ENCODE peak calls at places on chromosome 13, in nine cellular contexts. O is HCT116, B is neural progenitor cell, G is OCI-LY7, X is GM23248, W is hepatocyte, A is PC-3, J is MM.1S, K is SK-N-SH. N is an unnamed sample.

GRCh38 chr13:107271226-107271625 is 703.3 kb upstream of the ARGLU1 start:
- DNase-seq in O (no peak), B (peak; percentile 76), G (no peak), X (peak; percentile 49), W (no peak), A (peak; percentile 29), J (no peak), K (peak; percentile 36), N (peak; percentile 81)

GRCh38 chr13:64158910-64159309 is 2743.3 kb upstream of the PCDH20 start:
- DNase-seq in O (no peak), B (no peak), G (no peak), X (peak; percentile 6), W (no peak), A (peak; percentile 3), J (no peak), K (peak; percentile 5), N (no peak)

GRCh38 chr13:28867564-28867963 is 47.4 kb downstream of the MTUS2 start:
- DNase-seq in O (no peak), B (no peak), G (no peak), X (no peak), W (no peak), A (no peak), J (no peak), K (no peak), N (no peak)

GRCh38 chr13:98508280-98509074 is 68.4 kb downstream of the STK24 start:
- DNase-seq in O (peak; percentile 78), B (no peak), G (no peak), X (peak; percentile 91), W (no peak), A (no peak), J (no peak), K (no peak), N (no peak)

GRCh38 chr13:56720841-56721240 is 419.9 kb upstream of the PRR20A start:
- DNase-seq in O (no peak), B (no peak), G (no peak), X (no peak), W (no peak), A (no peak), J (no peak), K (no peak), N (peak; percentile 21)

GRCh38 chr13:55573565-55573964 is 1567.2 kb upstream of the PRR20A start:
- DNase-seq in O (no peak), B (no peak), G (no peak), X (no peak), W (no peak), A (no peak), J (no peak), K (no peak), N (no peak)

GRCh38 chr13:80680786-80681366 is 339.9 kb upstream of the SPRY2 start:
- DNase-seq in O (no peak), B (no peak), G (no peak), X (no peak), W (no peak), A (no peak), J (no peak), K (no peak), N (no peak)

GRCh38 chr13:75995966-75996365 is 359.8 kb downstream of the LMO7 start:
- DNase-seq in O (no peak), B (no peak), G (no peak), X (no peak), W (no peak), A (peak; percentile 29), J (no peak), K (no peak), N (no peak)

GRCh38 chr13:94233401-94233800 is 246.1 kb downstream of the DCT start:
- DNase-seq in O (no peak), B (no peak), G (no peak), X (peak; percentile 94), W (peak; percentile 19), A (peak; percentile 80), J (no peak), K (no peak), N (no peak)

GRCh38 chr13:42272776-42273175 is 824 bp downstream of the AKAP11 start:
- DNase-seq in O (no peak), B (no peak), G (no peak), X (peak; percentile 28), W (no peak), A (no peak), J (no peak), K (no peak), N (no peak)

GRCh38 chr13:23722726-23723453 is 152.7 kb downstream of the TNFRSF19 start:
- DNase-seq in O (no peak), B (no peak), G (no peak), X (no peak), W (no peak), A (no peak), J (no peak), K (no peak), N (no peak)

GRCh38 chr13:69591437-69591836 is 516.2 kb upstream of the ATXN8OS start:
- DNase-seq in O (no peak), B (no peak), G (no peak), X (no peak), W (no peak), A (no peak), J (no peak), K (no peak), N (no peak)

GRCh38 chr13:78121459-78122348 is 203.1 kb upstream of the EDNRB start:
- DNase-seq in O (peak; percentile 34), B (peak; percentile 65), G (peak; percentile 65), X (peak; percentile 72), W (peak; percentile 73), A (peak; percentile 64), J (peak; percentile 73), K (peak; percentile 24), N (peak; percentile 88)

GRCh38 chr13:101307181-101307701 is 109.1 kb downstream of the NALCN start:
- DNase-seq in O (no peak), B (no peak), G (no peak), X (peak; percentile 84), W (peak; percentile 22), A (no peak), J (no peak), K (no peak), N (no peak)

GRCh38 chr13:20780318-20780717 is 6.6 kb upstream of the EEF1AKMT1 start:
- DNase-seq in O (no peak), B (no peak), G (no peak), X (no peak), W (no peak), A (no peak), J (no peak), K (no peak), N (no peak)

GRCh38 chr13:31380728-31381127 is 181.0 kb downstream of the B3GLCT start:
- DNase-seq in O (no peak), B (peak; percentile 58), G (no peak), X (no peak), W (no peak), A (no peak), J (no peak), K (no peak), N (peak; percentile 21)

GRCh38 chr13:31374682-31375081 is 174.9 kb downstream of the B3GLCT start:
- DNase-seq in O (no peak), B (peak; percentile 59), G (no peak), X (no peak), W (no peak), A (no peak), J (no peak), K (no peak), N (no peak)

GRCh38 chr13:31372454-31372853 is 172.7 kb downstream of the B3GLCT start:
- DNase-seq in O (no peak), B (no peak), G (peak; percentile 71), X (no peak), W (no peak), A (no peak), J (no peak), K (no peak), N (peak; percentile 8)

GRCh38 chr13:31377946-31378345 is 178.2 kb downstream of the B3GLCT start:
- DNase-seq in O (no peak), B (no peak), G (peak; percentile 79), X (no peak), W (no peak), A (no peak), J (peak; percentile 60), K (no peak), N (no peak)
- TF ChIP-seq EZH2phosphoT487 in O (no peak), B (no peak), G (no peak), X (no peak), W (no peak), A (no peak), J (no peak), K (no peak), N (no peak)

DNA sequence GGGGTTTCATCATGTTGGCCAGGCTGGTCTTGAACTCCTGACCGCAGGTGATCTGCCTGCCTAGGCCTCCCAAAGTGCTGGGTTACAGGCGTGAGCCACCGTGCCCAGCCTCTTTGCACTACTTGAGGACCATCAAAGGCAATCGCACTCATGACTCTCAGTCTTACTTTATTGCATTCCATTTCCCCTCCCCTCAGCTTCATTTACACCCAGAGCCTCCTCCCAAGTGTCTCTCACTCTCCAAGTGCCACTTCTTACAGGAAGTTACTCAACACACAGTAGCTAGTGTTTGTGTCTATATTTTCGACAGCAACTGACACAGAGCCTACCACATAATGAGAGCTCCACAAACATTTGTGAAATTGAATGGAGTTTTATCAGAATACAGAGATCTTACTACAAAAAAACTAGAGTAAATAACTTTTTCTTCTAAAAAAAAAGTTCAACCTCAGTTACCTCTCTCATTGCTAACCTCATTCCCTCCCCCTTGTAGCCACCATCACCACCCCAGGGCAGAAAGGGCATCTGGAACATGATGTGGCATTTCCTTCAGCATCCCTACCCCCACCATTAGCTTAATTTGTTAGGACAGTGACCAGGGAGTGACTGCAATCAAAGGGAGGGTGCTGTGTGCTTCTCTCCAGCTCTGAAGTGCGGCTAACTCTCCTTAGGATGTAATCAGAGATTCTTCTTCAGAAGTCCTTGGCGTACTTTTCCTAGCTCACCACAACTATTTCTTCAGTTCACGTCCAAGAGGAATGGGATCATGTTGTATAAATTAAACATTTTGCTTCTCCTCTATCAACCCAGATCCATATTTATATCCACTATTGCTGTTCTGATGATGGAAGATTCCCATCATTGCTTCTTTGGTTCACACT is 17.0 kb upstream of the RUBCNL start:
- DNase-seq in O (no peak), B (no peak), G (peak; percentile 46), X (no peak), W (no peak), A (no peak), J (no peak), K (no peak), N (no peak)
- H3K4me3 ChIP-seq in O (no peak overlapping the region), B (no peak overlapping the region), G (no peak overlapping the region), X (no peak overlapping the region), W (no peak overlapping the region), A (no peak overlapping the region), J (no peak overlapping the region), K (no peak overlapping the region), N (no peak overlapping the region)

DNA sequence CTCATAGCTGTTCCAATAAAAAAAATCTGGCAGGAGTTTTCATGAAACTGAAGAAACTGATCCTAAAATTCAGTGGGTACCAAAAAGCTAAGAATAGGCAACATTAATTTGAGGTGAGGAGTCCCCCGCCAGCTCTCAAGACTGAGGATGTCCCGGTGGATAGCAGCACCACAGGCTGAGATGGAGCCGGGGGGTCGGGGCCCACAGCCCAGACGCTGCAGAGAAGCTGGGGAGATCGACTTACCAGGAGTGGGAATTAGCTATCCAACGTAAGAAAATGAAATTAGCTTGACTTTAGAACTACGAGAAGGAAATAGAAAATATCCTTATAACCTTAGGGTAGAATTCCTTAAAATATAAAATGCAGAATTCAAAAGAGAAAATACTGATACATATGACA is 23.2 kb upstream of the DCUN1D2 start:
- DNase-seq in O (no peak), B (no peak), G (no peak), X (no peak), W (no peak), A (no peak), J (no peak), K (no peak), N (no peak)
- TF ChIP-seq EZH2phosphoT487 in O (no peak), B (no peak), G (no peak), X (no peak), W (no peak), A (no peak), J (no peak), K (no peak), N (no peak)

GRCh38 chr13:102556806-102557205 is 40.0 kb upstream of the TPP2 start:
- DNase-seq in O (no peak), B (no peak), G (no peak), X (no peak), W (no peak), A (no peak), J (peak; percentile 49), K (no peak), N (no peak)
- H3K4me3 ChIP-seq in O (no peak overlapping the region), B (no peak overlapping the region), G (no peak overlapping the region), X (peak overlapping the region; percentile 45), W (no peak overlapping the region), A (no peak overlapping the region), J (peak overlapping the region; percentile 32), K (no peak overlapping the region), N (no peak overlapping the region)

N was measured in GM23338.